ENCODE peak calls at places on chromosomes 6 and 20, in seven cellular contexts. F is adrenal gland, Z is esophagus squamous epithelium, P is GM06990, T is left lung, B is ovary, D is neural progenitor cell. R is an unnamed sample.
A peak's percentile ranks its signal among the peaks of the same experiment; 100 is the strongest.

GRCh38 chr6:6918216-6918983 is 189.4 kb upstream of the RREB1 start:
- DNase-seq in T (no peak), P (peak; percentile 66), Z (no peak), F (peak; percentile 65), B (no peak), D (no peak), R (peak; percentile 54)

GRCh38 chr20:34624628-34625027 is 52.3 kb downstream of the PIGU start:
- DNase-seq in Z (no peak), F (peak; percentile 71), T (no peak), B (no peak), D (peak; percentile 32), P (no peak), R (no peak)

GRCh38 chr6:35419431-35419830 is 32.7 kb upstream of the FANCE start:
- DNase-seq in P (no peak), T (no peak), D (peak; percentile 44), B (no peak), Z (no peak), F (no peak), R (peak; percentile 71)

GRCh38 chr20:35145141-35145564 is 2.0 kb downstream of the EDEM2 start:
- DNase-seq in Z (no peak), D (peak; percentile 75), P (no peak), F (no peak), T (no peak), B (no peak), R (peak; percentile 56)

GRCh38 chr6:74208239-74208638 is 512.2 kb downstream of the CD109 start:
- DNase-seq in B (no peak), D (no peak), F (no peak), P (no peak), Z (no peak), T (no peak), R (no peak)

GRCh38 chr20:31630187-31630790 is 7.4 kb upstream of the COX4I2 start:
- DNase-seq in T (peak; percentile 3), B (no peak), Z (no peak), P (no peak), D (no peak), F (no peak), R (no peak)

GRCh38 chr6:113299526-113299925 is 557.6 kb upstream of the MARCKS start:
- DNase-seq in Z (no peak), T (no peak), D (no peak), F (no peak), B (no peak), P (no peak), R (no peak)

GRCh38 chr20:57847104-57847503 is 137.3 kb upstream of the PMEPA1 start:
- DNase-seq in B (no peak), F (no peak), P (no peak), T (no peak), D (no peak), Z (no peak), R (no peak)

GRCh38 chr20:5073154-5074049 is 46.4 kb downstream of the PCNA start:
- DNase-seq in D (no peak), F (peak; percentile 95), P (no peak), Z (no peak), T (peak; percentile 91), B (peak; percentile 45), R (peak; percentile 56)

GRCh38 chr20:8855315-8855714 is 213.6 kb upstream of the PLCB4 start:
- DNase-seq in P (no peak), F (no peak), Z (no peak), D (no peak), B (peak; percentile 35), T (no peak), R (peak; percentile 36)

GRCh38 chr6:158068893-158069799 is 87.5 kb downstream of the SYNJ2 start:
- DNase-seq in D (no peak), F (no peak), B (no peak), P (no peak), Z (no peak), T (peak; percentile 89), R (peak; percentile 87)

GRCh38 chr20:40682104-40683045 is 6.7 kb downstream of the MAFB start:
- DNase-seq in T (peak; percentile 78), B (no peak), Z (no peak), F (peak; percentile 62), P (no peak), D (peak; percentile 47), R (no peak)

GRCh38 chr20:50569864-50570836 is 60.0 kb downstream of the PTPN1 start:
- DNase-seq in D (peak; percentile 56), B (no peak), P (peak; percentile 69), T (no peak), F (peak; percentile 58), Z (no peak), R (peak; percentile 50)

GRCh38 chr6:161486326-161486725 is 212.5 kb upstream of the AGPAT4 start:
- DNase-seq in B (no peak), P (no peak), D (no peak), Z (no peak), F (peak; percentile 65), T (no peak), R (peak; percentile 65)

GRCh38 chr20:32560989-32561830 is 23.9 kb downstream of the NOL4L start:
- DNase-seq in Z (no peak), P (no peak), F (no peak), T (peak; percentile 70), D (peak; percentile 83), B (no peak), R (no peak)

GRCh38 chr6:56356431-56356830 is 109.1 kb upstream of the COL21A1 start:
- DNase-seq in P (no peak), D (no peak), Z (no peak), F (no peak), T (no peak), B (no peak), R (peak; percentile 40)

GRCh38 chr6:122790740-122791679 is 2.0 kb downstream of the SMPDL3A start:
- DNase-seq in D (no peak), P (no peak), F (no peak), T (no peak), B (no peak), Z (no peak), R (no peak)
- H3K4me3 ChIP-seq in D (peak overlapping the region; percentile 76), P (no peak overlapping the region), F (peak overlapping the region; percentile 59), T (peak overlapping the region; percentile 58), B (peak overlapping the region; percentile 73), Z (peak overlapping the region; percentile 88), R (peak overlapping the region; percentile 63)

GRCh38 chr6:4349931-4350330 is 214.6 kb upstream of the ECI2 start:
- DNase-seq in B (no peak), P (no peak), D (no peak), F (peak; percentile 39), T (peak; percentile 59), Z (no peak), R (no peak)

GRCh38 chr6:4350571-4351505 is 215.5 kb upstream of the ECI2 start:
- DNase-seq in D (no peak), B (no peak), F (peak; percentile 65), T (no peak), P (no peak), Z (no peak), R (peak; percentile 38)

GRCh38 chr6:4351857-4352669 is 216.7 kb upstream of the ECI2 start:
- DNase-seq in P (no peak), F (peak; percentile 87), Z (no peak), T (peak; percentile 63), D (peak; percentile 14), B (peak; percentile 46), R (peak; percentile 93)

GRCh38 chr6:4352731-4353130 is 217.4 kb upstream of the ECI2 start:
- DNase-seq in F (no peak), T (no peak), P (no peak), Z (no peak), B (no peak), D (no peak), R (peak; percentile 9)

DNA sequence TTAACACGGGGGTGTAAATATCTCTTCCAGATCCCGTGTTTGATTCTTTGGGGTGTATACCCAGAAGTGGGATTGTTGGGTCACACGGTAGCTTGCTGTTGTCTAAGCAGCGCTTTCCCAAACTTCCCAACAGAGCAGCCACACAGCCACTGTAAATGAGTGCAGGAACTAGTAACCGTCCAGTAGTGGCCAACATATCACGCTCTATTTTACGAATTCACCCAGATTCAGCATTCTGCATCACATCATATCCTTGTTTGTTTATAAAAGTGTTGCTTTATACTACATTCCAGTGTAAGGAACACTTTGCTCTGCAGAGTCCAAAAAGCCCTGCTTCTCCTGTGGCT is 216.1 kb upstream of the ECI2 start:
- DNase-seq in P (no peak), D (no peak), B (no peak), Z (no peak), T (no peak), F (peak; percentile 40), R (no peak)
- TF ChIP-seq CTCF in P (no peak), D (no peak), B (no peak), Z (no peak), T (no peak), F (no peak), R (no peak)

DNA sequence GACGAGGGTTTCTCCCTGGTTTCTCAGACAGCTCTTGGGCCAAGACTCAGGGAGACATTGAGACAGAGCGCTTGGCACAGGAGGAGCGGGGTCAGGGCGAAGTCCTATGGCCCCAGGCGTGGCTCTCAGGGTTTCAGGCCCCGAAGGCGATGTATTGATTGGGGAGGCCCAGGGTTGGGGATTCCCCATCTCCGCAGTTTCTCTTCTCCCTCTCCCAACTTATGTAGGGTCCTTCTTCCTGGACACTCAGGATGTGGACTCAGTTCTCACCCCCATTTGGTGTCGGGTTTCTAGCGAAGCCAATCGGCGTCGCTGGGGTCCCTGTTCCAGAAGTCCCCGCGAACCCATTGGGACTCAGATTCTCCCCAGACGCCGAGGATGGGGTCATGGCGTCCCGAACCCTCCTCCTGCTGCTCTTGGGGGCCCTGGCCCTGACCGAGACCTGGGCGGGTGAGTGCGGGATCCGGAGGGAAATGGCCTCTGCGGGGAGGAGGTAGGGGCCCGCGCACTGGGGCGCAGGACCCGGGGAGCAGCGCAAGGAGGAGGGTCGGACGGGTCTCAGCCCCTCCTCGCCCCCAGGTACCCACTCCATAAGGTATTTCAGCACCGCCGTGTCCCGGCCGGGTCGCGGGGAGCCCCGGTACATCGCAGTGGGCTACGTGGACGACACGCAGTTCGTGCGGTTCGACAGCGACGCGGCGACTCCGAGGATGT is 16.1 kb upstream of the HLA-A start:
- DNase-seq in P (peak; percentile 53), D (no peak), Z (no peak), B (peak; percentile 57), T (peak; percentile 71), F (no peak), R (peak; percentile 26)
- H3K4me3 ChIP-seq in P (peak overlapping the region; percentile 74), D (no peak overlapping the region), Z (peak overlapping the region; percentile 84), B (peak overlapping the region; percentile 76), T (peak overlapping the region; percentile 81), F (no peak overlapping the region), R (peak overlapping the region; percentile 51)

GRCh38 chr20:2385496-2385895 is 4.8 kb downstream of the TGM6 start:
- DNase-seq in Z (no peak), B (no peak), D (no peak), T (no peak), P (no peak), F (no peak), R (no peak)

GRCh38 chr20:2385026-2385425 is 4.3 kb downstream of the TGM6 start:
- DNase-seq in P (no peak), D (no peak), Z (no peak), T (no peak), B (no peak), F (no peak), R (no peak)

GRCh38 chr20:2387180-2387577 is 6.5 kb downstream of the TGM6 start:
- DNase-seq in P (no peak), Z (no peak), B (no peak), F (no peak), D (peak; percentile 69), T (no peak), R (peak; percentile 33)

GRCh38 chr20:2386516-2387179 is 5.9 kb downstream of the TGM6 start:
- DNase-seq in P (no peak), Z (no peak), D (no peak), F (no peak), T (no peak), B (no peak), R (peak; percentile 29)

GRCh38 chr20:2387580-2387979 is 6.9 kb downstream of the TGM6 start:
- DNase-seq in D (no peak), B (no peak), Z (no peak), F (peak; percentile 18), P (no peak), T (no peak), R (no peak)
- TF ChIP-seq CTCF in D (no peak), B (no peak), Z (no peak), F (no peak), P (no peak), T (no peak), R (no peak)

R was measured in astrocyte of the spinal cord.